ENCODE peak calls at places on chromosomes 13 and 19, in ten cellular contexts. I, A, P, K, L, R, D, G, J and W are unnamed samples.
A peak's percentile ranks its signal among the peaks of the same experiment; 100 is the strongest.

GRCh38 chr19:29006057-29006735 is 206.8 kb downstream of the UQCRFS1 start:
- DNase-seq in A (no peak), I (no peak), K (no peak), D (no peak), R (no peak), G (no peak), J (peak; percentile 44), L (no peak), P (no peak), W (no peak)

GRCh38 chr19:12792853-12793289 is 1.6 kb downstream of the JUNB start:
- DNase-seq in D (no peak), R (peak; percentile 57), K (no peak), G (no peak), L (no peak), I (peak; percentile 42), P (no peak), J (no peak), A (no peak), W (no peak)

GRCh38 chr19:49393871-49394270 is 5.8 kb downstream of the KASH5 start:
- DNase-seq in L (no peak), A (peak; percentile 51), G (no peak), R (no peak), P (no peak), J (no peak), I (no peak), K (no peak), D (no peak), W (no peak)

GRCh38 chr13:67383358-67383757 is 153.2 kb upstream of the PCDH9 start:
- DNase-seq in I (no peak), K (no peak), D (no peak), A (no peak), G (no peak), L (no peak), J (no peak), R (no peak), P (no peak), W (no peak)

GRCh38 chr13:94978516-94978915 is 266.2 kb upstream of the SOX21 start:
- DNase-seq in P (no peak), A (no peak), I (no peak), K (no peak), D (no peak), L (no peak), R (no peak), J (no peak), G (no peak), W (no peak)

GRCh38 chr13:43652751-43653150 is 134.0 kb downstream of the ENOX1 start:
- DNase-seq in J (no peak), G (no peak), P (peak; percentile 35), L (no peak), D (no peak), R (no peak), I (no peak), A (no peak), K (no peak), W (no peak)

GRCh38 chr13:100611678-100612492 is 23.3 kb upstream of the GGACT start:
- DNase-seq in P (no peak), I (no peak), A (no peak), K (no peak), L (no peak), R (no peak), J (no peak), D (no peak), G (no peak), W (no peak)

GRCh38 chr19:55652311-55653078 is 2.3 kb upstream of the U2AF2 start:
- DNase-seq in A (no peak), P (no peak), K (no peak), D (peak; percentile 64), R (peak; percentile 65), I (no peak), J (no peak), L (peak; percentile 47), G (peak; percentile 82), W (no peak)

GRCh38 chr13:104106705-104107393 is 1040.6 kb upstream of the SLC10A2 start:
- DNase-seq in D (no peak), A (peak; percentile 29), I (no peak), G (peak; percentile 28), K (no peak), L (peak; percentile 41), P (no peak), J (no peak), R (no peak), W (peak; percentile 57)

GRCh38 chr13:19791953-19792537 is 9.3 kb upstream of the PSPC1 start:
- DNase-seq in L (no peak), K (no peak), J (no peak), P (no peak), A (peak; percentile 33), I (no peak), D (no peak), G (peak; percentile 67), R (no peak), W (no peak)

GRCh38 chr19:54916822-54917221 is 10.9 kb downstream of the NCR1 start:
- DNase-seq in D (no peak), J (no peak), P (no peak), A (no peak), I (no peak), G (no peak), L (no peak), K (no peak), R (no peak), W (no peak)

GRCh38 chr13:102718746-102719145 is 23.9 kb upstream of the METTL21C start:
- DNase-seq in P (no peak), I (no peak), K (no peak), J (no peak), R (no peak), A (no peak), G (no peak), D (no peak), L (no peak), W (no peak)

GRCh38 chr13:100836696-100837095 is 162.1 kb upstream of the TMTC4 start:
- DNase-seq in I (no peak), R (no peak), K (no peak), P (no peak), L (no peak), G (no peak), D (no peak), J (no peak), A (no peak), W (peak; percentile 84)

GRCh38 chr13:73337511-73337910 is 278.7 kb downstream of the KLF5 start:
- DNase-seq in G (no peak), D (no peak), P (no peak), J (no peak), A (no peak), L (no peak), R (no peak), I (no peak), K (no peak), W (no peak)

GRCh38 chr13:74979703-74980102 is 502.3 kb downstream of the TBC1D4 start:
- DNase-seq in I (no peak), L (no peak), P (no peak), A (peak; percentile 40), K (no peak), G (no peak), D (no peak), J (no peak), R (no peak), W (no peak)

GRCh38 chr13:109345433-109345941 is 440.9 kb downstream of the IRS2 start:
- DNase-seq in L (no peak), D (no peak), P (no peak), I (no peak), A (no peak), K (no peak), J (peak; percentile 72), R (no peak), G (no peak), W (peak; percentile 65)

GRCh38 chr19:7830272-7830771 is 304 bp downstream of the EVI5L start:
- DNase-seq in A (no peak), K (no peak), I (no peak), D (peak; percentile 66), G (no peak), L (no peak), J (no peak), R (peak; percentile 60), P (no peak), W (no peak)

GRCh38 chr19:2469102-2469914 is 6.6 kb upstream of the GADD45B start:
- DNase-seq in R (no peak), K (no peak), J (peak; percentile 54), I (peak; percentile 46), L (no peak), P (no peak), D (no peak), G (peak; percentile 65), A (no peak), W (peak; percentile 82)

GRCh38 chr13:61880576-61881283 is 465.1 kb upstream of the PCDH20 start:
- DNase-seq in A (peak; percentile 13), L (peak; percentile 44), I (no peak), P (peak; percentile 25), G (peak; percentile 84), D (no peak), R (no peak), J (no peak), K (no peak), W (no peak)
- TF ChIP-seq CTCF in A (peak; percentile 62), L (peak; percentile 56), I (no peak), P (peak; percentile 49), G (peak; percentile 77), D (peak; percentile 56), R (no peak), J (peak; percentile 45), K (no peak), W (peak; percentile 74)

GRCh38 chr19:50518091-50519005 is 4.6 kb upstream of the ASPDH start:
- DNase-seq in A (no peak), L (peak; percentile 73), G (peak; percentile 74), P (no peak), R (peak; percentile 19), K (no peak), D (peak; percentile 46), I (no peak), J (no peak), W (no peak)
- TF ChIP-seq CTCF in A (peak; percentile 21), L (peak; percentile 59), G (peak; percentile 61), P (no peak), R (no peak), K (no peak), D (peak; percentile 11), I (no peak), J (peak; percentile 60), W (no peak)

DNA sequence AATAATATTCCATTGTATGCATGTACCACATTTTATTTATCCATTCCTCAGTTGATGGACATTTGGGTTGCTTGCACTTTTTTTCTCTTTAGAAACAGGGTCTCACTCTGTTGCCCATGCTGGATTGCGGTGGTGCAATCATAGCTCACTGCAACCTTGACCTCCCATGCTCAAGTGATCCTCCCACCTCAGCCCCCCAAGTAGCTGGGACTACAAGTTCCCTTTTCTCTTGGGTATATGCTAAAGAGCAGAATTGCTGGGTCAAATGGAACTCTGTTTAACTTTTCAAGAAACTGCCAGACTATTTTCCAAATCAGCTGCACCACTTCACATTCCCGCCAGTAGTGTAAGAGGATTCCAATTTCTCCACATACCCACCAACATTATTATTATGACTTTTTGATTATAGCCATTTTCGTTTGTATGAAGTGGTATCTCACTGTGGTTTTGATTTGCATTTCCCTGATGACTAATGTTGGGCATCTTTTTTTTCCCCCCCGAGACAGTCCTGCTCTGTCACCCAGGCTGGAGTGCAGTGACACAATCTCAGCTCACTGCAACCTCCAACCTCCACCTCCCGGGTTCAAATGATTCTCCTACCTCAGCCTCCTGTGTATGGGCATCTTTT is 7.6 kb upstream of the IPO5 start:
- DNase-seq in K (no peak), J (peak; percentile 38), G (no peak), R (no peak), L (no peak), A (no peak), D (no peak), I (no peak), P (no peak), W (peak; percentile 28)
- TF ChIP-seq CTCF in K (no peak), J (peak; percentile 54), G (no peak), R (no peak), L (no peak), A (no peak), D (no peak), I (no peak), P (no peak), W (peak; percentile 39)

GRCh38 chr19:38544569-38545315 is 73.0 kb downstream of the MAP4K1 start:
- DNase-seq in P (no peak), G (peak; percentile 21), D (peak; percentile 12), L (no peak), R (no peak), A (no peak), I (no peak), J (peak; percentile 9), K (peak; percentile 22), W (no peak)
- TF ChIP-seq CTCF in P (no peak), G (no peak), D (no peak), L (peak; percentile 19), R (peak; percentile 32), A (no peak), I (peak; percentile 67), J (peak; percentile 55), K (peak; percentile 52), W (peak; percentile 55)